ENCODE peak calls at places on chromosomes 3 and 15, in four cellular contexts. One of them, this sample, is unnamed.

GRCh38 chr3:9862391-9863235 is 17.4 kb downstream of the CIDEC start:
- DNase-seq in GM12878: no peak
- DNase-seq in K562: peak
- DNase-seq in HepG2: peak
- DNase-seq in this sample: no peak

GRCh38 chr3:196179380-196180308 is 31.6 kb downstream of the ZDHHC19 start:
- DNase-seq in GM12878: peak
- DNase-seq in HepG2: no peak
- DNase-seq in K562: peak
- DNase-seq in this sample: no peak

GRCh38 chr3:170584585-170585007 is 1.3 kb downstream of the SLC7A14 start:
- DNase-seq in GM12878: no peak
- DNase-seq in HepG2: peak
- DNase-seq in K562: peak
- DNase-seq in this sample: no peak

GRCh38 chr15:83881156-83881555 is 227.2 kb downstream of the ADAMTSL3 start:
- DNase-seq in GM12878: no peak
- DNase-seq in HepG2: no peak
- DNase-seq in K562: no peak
- DNase-seq in this sample: no peak

GRCh38 chr15:67917636-67918035 is 77.8 kb upstream of the RNU6-1 start:
- DNase-seq in HepG2: no peak
- DNase-seq in GM12878: no peak
- DNase-seq in K562: no peak
- DNase-seq in this sample: no peak

GRCh38 chr15:85941186-85941855 is 138.3 kb upstream of the AGBL1 start:
- DNase-seq in HepG2: no peak
- DNase-seq in K562: no peak
- DNase-seq in GM12878: no peak
- DNase-seq in this sample: no peak

GRCh38 chr15:88303455-88303854 is 46.9 kb upstream of the NTRK3 start:
- DNase-seq in GM12878: no peak
- DNase-seq in K562: no peak
- DNase-seq in HepG2: no peak
- DNase-seq in this sample: no peak

GRCh38 chr15:74616020-74616939 is 644 bp downstream of the CLK3 start:
- DNase-seq in K562: peak
- DNase-seq in GM12878: no peak
- DNase-seq in HepG2: peak
- DNase-seq in this sample: no peak

GRCh38 chr15:55552926-55553325 is 35.2 kb downstream of the PYGO1 start:
- DNase-seq in GM12878: no peak
- DNase-seq in HepG2: peak
- DNase-seq in K562: no peak
- DNase-seq in this sample: no peak

GRCh38 chr15:58154769-58155168 is 16.6 kb downstream of the AQP9 start:
- DNase-seq in GM12878: no peak
- DNase-seq in K562: no peak
- DNase-seq in HepG2: no peak
- DNase-seq in this sample: no peak

DNA sequence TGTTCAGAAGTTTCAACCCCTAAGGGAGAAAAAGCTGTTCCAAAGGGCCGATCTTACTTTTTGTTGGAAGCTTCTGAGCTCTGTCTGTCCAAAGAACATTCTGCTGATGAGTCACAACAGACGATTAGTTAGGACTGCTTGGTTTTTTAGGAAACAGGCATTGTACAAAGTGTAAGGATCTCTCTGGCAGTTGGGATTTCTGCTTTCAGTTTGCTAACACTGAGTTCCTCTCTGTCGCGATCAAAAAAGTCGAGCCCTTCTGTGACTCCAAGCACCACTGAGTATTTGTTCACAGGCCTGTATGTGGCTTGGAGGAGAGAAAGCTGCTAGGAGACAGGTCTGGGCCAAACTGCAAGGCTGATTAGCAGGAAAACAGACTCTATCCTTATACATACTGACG is 91.8 kb upstream of the PFN2 start:
- DNase-seq in HepG2: no peak
- DNase-seq in GM12878: no peak
- DNase-seq in K562: no peak
- DNase-seq in this sample: no peak
- TF ChIP-seq SP1 in HepG2: no peak
- TF ChIP-seq SP1 in GM12878: no peak
- TF ChIP-seq SP1 in K562: no peak
- TF ChIP-seq SP1 in this sample: no peak

GRCh38 chr15:76340198-76340801 is 3.7 kb downstream of the ISL2 start:
- DNase-seq in HepG2: no peak
- DNase-seq in K562: no peak
- DNase-seq in GM12878: no peak
- DNase-seq in this sample: no peak

GRCh38 chr15:76337047-76337738 is 620 bp downstream of the ISL2 start:
- DNase-seq in K562: peak
- DNase-seq in HepG2: peak
- DNase-seq in GM12878: no peak
- DNase-seq in this sample: no peak

GRCh38 chr15:76339302-76340197 is 3.0 kb downstream of the ISL2 start:
- DNase-seq in K562: no peak
- DNase-seq in GM12878: no peak
- DNase-seq in HepG2: no peak
- DNase-seq in this sample: no peak

GRCh38 chr15:76337739-76338554 is 1.4 kb downstream of the ISL2 start:
- DNase-seq in GM12878: no peak
- DNase-seq in HepG2: no peak
- DNase-seq in K562: peak
- DNase-seq in this sample: no peak

DNA sequence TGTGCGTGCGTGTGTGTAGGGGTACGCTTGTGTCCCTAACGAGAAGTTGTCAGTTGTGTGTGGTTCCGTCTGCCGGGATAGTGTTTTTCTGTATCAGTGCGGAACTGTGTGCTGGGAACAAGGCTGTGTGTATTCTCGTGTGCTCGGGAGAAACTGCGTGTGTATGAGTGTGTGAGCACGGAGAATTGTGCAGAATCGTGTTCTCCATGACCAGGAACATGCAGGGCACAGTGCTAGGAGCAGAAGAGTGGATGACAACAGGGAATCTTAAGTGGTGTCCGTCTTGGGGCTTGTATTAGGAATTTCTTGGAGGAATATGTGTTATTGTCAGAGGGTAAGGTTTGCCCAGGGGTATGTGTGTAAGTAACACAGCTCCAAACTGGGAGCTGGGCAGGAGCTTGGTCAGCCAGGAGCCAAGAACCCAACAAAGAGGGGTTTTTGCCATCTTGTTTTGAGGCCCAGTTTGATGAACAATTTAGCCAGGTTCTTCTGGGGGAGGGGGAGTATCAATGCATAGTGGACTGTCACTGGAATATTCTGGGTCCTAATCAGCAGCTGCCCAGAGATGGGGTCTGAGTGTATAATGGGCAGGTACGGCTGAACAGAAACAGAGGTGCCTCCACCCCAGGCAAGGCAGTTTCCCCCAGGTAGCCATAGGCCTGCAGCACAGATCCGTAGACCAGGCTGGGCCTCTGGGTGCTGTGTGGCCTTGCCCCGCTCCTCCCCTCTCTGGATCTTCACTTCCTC is 2.2 kb downstream of the ISL2 start:
- DNase-seq in K562: no peak
- DNase-seq in GM12878: no peak
- DNase-seq in HepG2: no peak
- DNase-seq in this sample: no peak
- TF ChIP-seq EZH2 in K562: no peak
- TF ChIP-seq EZH2 in GM12878: peak
- TF ChIP-seq EZH2 in HepG2: no peak
- TF ChIP-seq EZH2 in this sample: no peak

GRCh38 chr3:47163990-47164848 is at the start of gene SETD2:
- DNase-seq in GM12878: peak
- DNase-seq in K562: peak
- DNase-seq in HepG2: peak
- DNase-seq in this sample: peak
- TF ChIP-seq REST in GM12878: no peak
- TF ChIP-seq REST in K562: peak
- TF ChIP-seq REST in HepG2: peak
- TF ChIP-seq REST in this sample: no peak

GRCh38 chr15:70257047-70257446 is 159.3 kb upstream of the TLE3 start:
- DNase-seq in GM12878: no peak
- DNase-seq in K562: no peak
- DNase-seq in HepG2: no peak
- DNase-seq in this sample: no peak

GRCh38 chr15:70257573-70258220 is 160.0 kb upstream of the TLE3 start:
- DNase-seq in HepG2: no peak
- DNase-seq in K562: no peak
- DNase-seq in GM12878: no peak
- DNase-seq in this sample: no peak

GRCh38 chr15:70259030-70259424 is 161.3 kb upstream of the TLE3 start:
- DNase-seq in GM12878: no peak
- DNase-seq in HepG2: no peak
- DNase-seq in K562: peak
- DNase-seq in this sample: no peak

GRCh38 chr15:70259640-70260066 is 161.9 kb upstream of the TLE3 start:
- DNase-seq in GM12878: no peak
- DNase-seq in K562: peak
- DNase-seq in HepG2: peak
- DNase-seq in this sample: no peak

GRCh38 chr15:70258369-70259029 is 160.8 kb upstream of the TLE3 start:
- DNase-seq in GM12878: no peak
- DNase-seq in K562: no peak
- DNase-seq in HepG2: no peak
- DNase-seq in this sample: no peak
- TF ChIP-seq SP1 in GM12878: peak
- TF ChIP-seq SP1 in K562: no peak
- TF ChIP-seq SP1 in HepG2: no peak
- TF ChIP-seq SP1 in this sample: no peak

GRCh38 chr3:113754486-113755159 is 7.8 kb downstream of the ATP6V1A start:
- DNase-seq in K562: no peak
- DNase-seq in GM12878: no peak
- DNase-seq in HepG2: no peak
- DNase-seq in this sample: no peak
- TF ChIP-seq EZH2 in K562: no peak
- TF ChIP-seq EZH2 in GM12878: no peak
- TF ChIP-seq EZH2 in HepG2: no peak
- TF ChIP-seq EZH2 in this sample: no peak

GRCh38 chr3:197573048-197573767 is 17.4 kb upstream of the BDH1 start:
- DNase-seq in K562: no peak
- DNase-seq in GM12878: no peak
- DNase-seq in HepG2: peak
- DNase-seq in this sample: no peak
- TF ChIP-seq REST in K562: no peak
- TF ChIP-seq REST in GM12878: no peak
- TF ChIP-seq REST in HepG2: no peak
- TF ChIP-seq REST in this sample: no peak

GRCh38 chr3:58116161-58116955 is 94.4 kb downstream of the DNASE1L3 start:
- DNase-seq in K562: no peak
- DNase-seq in HepG2: no peak
- DNase-seq in GM12878: peak
- DNase-seq in this sample: no peak
- TF ChIP-seq SP1 in K562: no peak
- TF ChIP-seq SP1 in HepG2: no peak
- TF ChIP-seq SP1 in GM12878: no peak
- TF ChIP-seq SP1 in this sample: no peak

GRCh38 chr15:79282371-79283251 is at the start of gene ANKRD34C:
- DNase-seq in GM12878: no peak
- DNase-seq in K562: no peak
- DNase-seq in HepG2: no peak
- DNase-seq in this sample: no peak
- TF ChIP-seq EZH2 in GM12878: no peak
- TF ChIP-seq EZH2 in K562: no peak
- TF ChIP-seq EZH2 in HepG2: no peak
- TF ChIP-seq EZH2 in this sample: no peak

GRCh38 chr3:16264174-16264707 is 502 bp downstream of the DPH3 start:
- DNase-seq in GM12878: no peak
- DNase-seq in K562: peak
- DNase-seq in HepG2: no peak
- DNase-seq in this sample: no peak
- TF ChIP-seq REST in GM12878: no peak
- TF ChIP-seq REST in K562: no peak
- TF ChIP-seq REST in HepG2: no peak
- TF ChIP-seq REST in this sample: no peak

GRCh38 chr15:66229790-66230460 is 23.6 kb downstream of the MEGF11 start:
- DNase-seq in K562: no peak
- DNase-seq in GM12878: no peak
- DNase-seq in HepG2: no peak
- DNase-seq in this sample: no peak
- TF ChIP-seq SP1 in K562: no peak
- TF ChIP-seq SP1 in GM12878: no peak
- TF ChIP-seq SP1 in HepG2: no peak
- TF ChIP-seq SP1 in this sample: no peak